ENCODE peak calls at places on chromosomes 4 and X, in six cellular contexts. S, U, B, Q, O and X are unnamed samples.

GRCh38 chr4:3676196-3676595 is 90.0 kb upstream of the ADRA2C start:
- DNase-seq in U (no peak), Q (no peak), O (no peak), B (no peak), S (no peak), X (no peak)

GRCh38 chr4:77176606-77177005 is 19.6 kb downstream of the CCNG2 start:
- DNase-seq in Q (no peak), B (no peak), O (no peak), U (no peak), S (no peak), X (no peak)

GRCh38 chr4:24630937-24631336 is 46.6 kb upstream of the DHX15 start:
- DNase-seq in S (no peak), U (peak; percentile 14), B (no peak), O (no peak), Q (peak; percentile 4), X (no peak)

GRCh38 chrX:27236681-27237080 is 226.5 kb downstream of the PPP4R3C start:
- DNase-seq in U (no peak), O (no peak), S (no peak), B (no peak), Q (no peak), X (no peak)

GRCh38 chr4:173525118-173526033 is 4.7 kb downstream of the HAND2 start:
- DNase-seq in B (no peak), S (peak; percentile 27), U (no peak), O (no peak), Q (no peak), X (no peak)

GRCh38 chr4:88022289-88022688 is 14.9 kb downstream of the PKD2 start:
- DNase-seq in Q (no peak), O (no peak), U (no peak), S (no peak), B (no peak), X (no peak)

GRCh38 chr4:103002551-103002950 is 17.0 kb downstream of the SLC9B1 start:
- DNase-seq in Q (no peak), O (no peak), B (no peak), S (no peak), U (peak; percentile 21), X (peak; percentile 13)

GRCh38 chrX:71366674-71367256 is 608 bp downstream of the TAF1 start:
- DNase-seq in U (peak; percentile 7), B (no peak), S (peak; percentile 44), O (no peak), Q (no peak), X (peak; percentile 39)

GRCh38 chr4:25913056-25913850 is 767 bp upstream of the SMIM20 start:
- DNase-seq in O (no peak), U (no peak), B (no peak), Q (peak; percentile 36), S (peak; percentile 52), X (no peak)

GRCh38 chrX:48592971-48593370 is 4.3 kb upstream of the WDR13 start:
- DNase-seq in O (no peak), B (no peak), S (no peak), Q (no peak), U (no peak), X (no peak)

GRCh38 chr4:26484032-26484515 is 6.2 kb downstream of the CCKAR start:
- DNase-seq in S (no peak), B (no peak), U (no peak), Q (no peak), O (no peak), X (no peak)

GRCh38 chr4:82104578-82104977 is 269.2 kb downstream of the HNRNPD start:
- DNase-seq in U (no peak), S (no peak), B (no peak), Q (no peak), O (no peak), X (no peak)

GRCh38 chrX:117059848-117060247 is 597.1 kb upstream of the CT83 start:
- DNase-seq in B (no peak), Q (no peak), U (no peak), S (no peak), O (no peak), X (no peak)